ENCODE peak calls at places on chromosomes 2 and 18, in seven cellular contexts. B is EH; Y is effector memory CD8-positive, alpha-beta T cell; R is HT1080; Q is lower leg skin; U is Karpas-422; E is NCI-H1694. J is an unnamed sample.

GRCh38 chr2:33133436-33133835 is 186.7 kb downstream of the LTBP1 start:
- DNase-seq in R (no peak), U (no peak), E (no peak), B (no peak), Y (no peak), Q (no peak), J (peak)

GRCh38 chr2:108324531-108325256 is 36.0 kb downstream of the SULT1C2 start:
- DNase-seq in E (no peak), Q (no peak), U (no peak), Y (no peak), B (peak), R (peak), J (no peak)

GRCh38 chr2:146981921-146982320 is 862.9 kb upstream of the ACVR2A start:
- DNase-seq in R (no peak), E (no peak), U (no peak), Q (no peak), Y (no peak), B (no peak), J (no peak)

GRCh38 chr18:73879771-73880170 is 267.9 kb downstream of the FBXO15 start:
- DNase-seq in Y (no peak), B (peak), Q (no peak), E (no peak), R (peak), U (no peak), J (no peak)

GRCh38 chr18:13620206-13620672 is 106.1 kb downstream of the FAM210A start:
- DNase-seq in R (no peak), U (no peak), B (no peak), Y (no peak), E (no peak), Q (no peak), J (no peak)

GRCh38 chr2:218694405-218695145 is 16.1 kb upstream of the TTLL4 start:
- DNase-seq in U (no peak), Q (no peak), B (peak), R (peak), E (no peak), Y (no peak), J (no peak)

GRCh38 chr2:187994464-187995331 is 297.0 kb upstream of the GULP1 start:
- DNase-seq in B (peak), E (no peak), R (peak), Y (no peak), U (no peak), Q (no peak), J (peak)

GRCh38 chr2:173966274-173967098 is 1.3 kb upstream of the SP3 start:
- DNase-seq in Y (no peak), U (no peak), E (no peak), B (peak), R (no peak), Q (no peak), J (no peak)

GRCh38 chr2:19362094-19362649 is 3.7 kb upstream of the OSR1 start:
- DNase-seq in B (peak), R (no peak), U (no peak), Y (no peak), Q (no peak), E (peak), J (peak)

GRCh38 chr2:185132501-185133041 is 534.2 kb downstream of the ZNF804A start:
- DNase-seq in Y (no peak), R (no peak), Q (no peak), B (no peak), U (no peak), E (no peak), J (no peak)

GRCh38 chr2:238586931-238587775 is 160.4 kb downstream of the ASB1 start:
- DNase-seq in R (no peak), B (no peak), E (no peak), Q (peak), Y (no peak), U (no peak), J (no peak)

GRCh38 chr2:128286011-128286721 is 32.5 kb downstream of the HS6ST1 start:
- DNase-seq in U (no peak), R (no peak), B (no peak), Y (no peak), Q (no peak), E (no peak), J (no peak)

GRCh38 chr2:150732064-150732463 is 244.6 kb upstream of the RND3 start:
- DNase-seq in U (no peak), Q (no peak), B (peak), Y (no peak), R (peak), E (no peak), J (no peak)

GRCh38 chr18:11840493-11840892 is 10.7 kb upstream of the CHMP1B start:
- DNase-seq in U (no peak), B (no peak), Y (no peak), E (no peak), R (no peak), Q (no peak), J (no peak)

GRCh38 chr2:143390185-143390584 is 261.0 kb downstream of the ARHGAP15 start:
- DNase-seq in U (no peak), Y (no peak), E (no peak), B (no peak), Q (no peak), R (no peak), J (peak)

GRCh38 chr2:217573565-217573964 is 429.2 kb downstream of the TNS1 start:
- DNase-seq in Y (no peak), U (no peak), E (no peak), B (peak), R (peak), Q (no peak), J (no peak)

GRCh38 chr2:207318071-207318683 is 152.4 kb upstream of the KLF7 start:
- DNase-seq in B (peak), R (no peak), U (no peak), Q (no peak), Y (no peak), E (no peak), J (no peak)

GRCh38 chr18:76568726-76569125 is 73.7 kb upstream of the ZNF516 start:
- DNase-seq in Y (no peak), Q (no peak), E (no peak), U (no peak), B (no peak), R (no peak), J (no peak)

GRCh38 chr18:23662309-23663263 is at the start of gene ANKRD29:
- DNase-seq in E (no peak), R (no peak), B (peak), Y (peak), Q (no peak), U (no peak), J (peak)

GRCh38 chr2:236862961-236863728 is 222.5 kb upstream of the COPS8 start:
- DNase-seq in B (peak), R (peak), Y (no peak), U (peak), E (no peak), Q (no peak), J (no peak)